ENCODE peak calls at places on chromosomes 2 and 18, in four cellular contexts. One of them, this sample, is unnamed. For H4K20me1, the result is how much of the 10 kb centered on the place peaks cover.

GRCh38 chr2:62333961-62334360 is 138.0 kb downstream of the B3GNT2 start:
- DNase-seq in K562: no peak
- DNase-seq in HepG2: no peak
- DNase-seq in HCT116: no peak
- DNase-seq in this sample: no peak

GRCh38 chr2:88165604-88166003 is 4.5 kb upstream of the THNSL2 start:
- DNase-seq in HCT116: no peak
- DNase-seq in HepG2: no peak
- DNase-seq in K562: no peak
- DNase-seq in this sample: no peak

GRCh38 chr18:68918216-68918615 is 120.3 kb downstream of the CCDC102B start:
- DNase-seq in K562: no peak
- DNase-seq in HepG2: no peak
- DNase-seq in HCT116: no peak
- DNase-seq in this sample: no peak

GRCh38 chr18:22286576-22286975 is 117.2 kb downstream of the GATA6 start:
- DNase-seq in HepG2: no peak
- DNase-seq in K562: no peak
- DNase-seq in HCT116: no peak
- DNase-seq in this sample: no peak

GRCh38 chr2:12848176-12848575 is 131.4 kb downstream of the TRIB2 start:
- DNase-seq in HepG2: no peak
- DNase-seq in HCT116: no peak
- DNase-seq in K562: no peak
- DNase-seq in this sample: no peak

GRCh38 chr2:5845798-5846197 is 153.6 kb downstream of the SOX11 start:
- DNase-seq in K562: no peak
- DNase-seq in HCT116: no peak
- DNase-seq in HepG2: no peak
- DNase-seq in this sample: no peak

GRCh38 chr18:14025306-14025940 is 106.8 kb downstream of the ZNF519 start:
- DNase-seq in K562: no peak
- DNase-seq in HCT116: no peak
- DNase-seq in HepG2: no peak
- DNase-seq in this sample: peak

GRCh38 chr2:1752751-1753150 is 8.4 kb upstream of the PXDN start:
- DNase-seq in K562: no peak
- DNase-seq in HCT116: no peak
- DNase-seq in HepG2: no peak
- DNase-seq in this sample: no peak

GRCh38 chr2:170554278-170554955 is 160.7 kb upstream of the SP5 start:
- DNase-seq in K562: no peak
- DNase-seq in HCT116: no peak
- DNase-seq in HepG2: no peak
- DNase-seq in this sample: no peak

GRCh38 chr2:105803773-105804172 is 59.1 kb downstream of the NCK2 start:
- DNase-seq in K562: no peak
- DNase-seq in HCT116: no peak
- DNase-seq in HepG2: no peak
- DNase-seq in this sample: no peak

GRCh38 chr2:241300000-241300399 is 15.5 kb downstream of the HDLBP start:
- DNase-seq in HCT116: no peak
- DNase-seq in K562: peak
- DNase-seq in HepG2: no peak
- DNase-seq in this sample: no peak

GRCh38 chr2:203579131-203579643 is 44.1 kb upstream of the RAPH1 start:
- DNase-seq in HepG2: no peak
- DNase-seq in K562: no peak
- DNase-seq in HCT116: peak
- DNase-seq in this sample: no peak

GRCh38 chr2:138329167-138329566 is 172.4 kb upstream of the SPOPL start:
- DNase-seq in HepG2: peak
- DNase-seq in K562: no peak
- DNase-seq in HCT116: no peak
- DNase-seq in this sample: no peak

GRCh38 chr2:215540646-215541045 is 104.8 kb upstream of the FN1 start:
- DNase-seq in HCT116: no peak
- DNase-seq in HepG2: no peak
- DNase-seq in K562: no peak
- DNase-seq in this sample: no peak

GRCh38 chr18:31498450-31499156 is 626 bp downstream of the DSG2 start:
- DNase-seq in HepG2: no peak
- DNase-seq in K562: no peak
- DNase-seq in HCT116: no peak
- DNase-seq in this sample: no peak

GRCh38 chr18:75827781-75828274 is 400.3 kb upstream of the SMIM21 start:
- DNase-seq in HCT116: no peak
- DNase-seq in HepG2: no peak
- DNase-seq in K562: no peak
- DNase-seq in this sample: no peak

GRCh38 chr2:128322651-128323491 is 4.2 kb upstream of the HS6ST1 start:
- DNase-seq in HepG2: no peak
- DNase-seq in HCT116: no peak
- DNase-seq in K562: no peak
- DNase-seq in this sample: no peak

GRCh38 chr2:198004921-198005829 is 200.8 kb downstream of the PLCL1 start:
- DNase-seq in HCT116: no peak
- DNase-seq in K562: no peak
- DNase-seq in HepG2: no peak
- DNase-seq in this sample: no peak

GRCh38 chr2:63058149-63058741 is 7.6 kb downstream of the OTX1 start:
- DNase-seq in K562: no peak
- DNase-seq in HepG2: no peak
- DNase-seq in HCT116: no peak
- DNase-seq in this sample: no peak

GRCh38 chr18:42706618-42707017 is 408.9 kb downstream of the RIT2 start:
- DNase-seq in HepG2: no peak
- DNase-seq in HCT116: no peak
- DNase-seq in K562: no peak
- DNase-seq in this sample: no peak

GRCh38 chr2:121976912-121977311 is 221.5 kb downstream of the TSN start:
- DNase-seq in HCT116: no peak
- DNase-seq in K562: no peak
- DNase-seq in HepG2: no peak
- DNase-seq in this sample: no peak

GRCh38 chr2:241478166-241478565 is 30.2 kb downstream of the STK25 start:
- DNase-seq in HCT116: no peak
- DNase-seq in K562: no peak
- DNase-seq in HepG2: no peak
- DNase-seq in this sample: no peak

GRCh38 chr2:112150447-112150846 is 12.3 kb downstream of the FBLN7 start:
- DNase-seq in HepG2: no peak
- DNase-seq in K562: no peak
- DNase-seq in HCT116: no peak
- DNase-seq in this sample: no peak

GRCh38 chr18:78948221-78948620 is 31.4 kb upstream of the SALL3 start:
- DNase-seq in HepG2: no peak
- DNase-seq in HCT116: no peak
- DNase-seq in K562: no peak
- DNase-seq in this sample: no peak

GRCh38 chr18:78947291-78947690 is 32.3 kb upstream of the SALL3 start:
- DNase-seq in K562: no peak
- DNase-seq in HepG2: no peak
- DNase-seq in HCT116: no peak
- DNase-seq in this sample: no peak

GRCh38 chr18:78948707-78949106 is 30.9 kb upstream of the SALL3 start:
- DNase-seq in HepG2: no peak
- DNase-seq in K562: no peak
- DNase-seq in HCT116: no peak
- DNase-seq in this sample: no peak

GRCh38 chr18:78950386-78950785 is 29.2 kb upstream of the SALL3 start:
- DNase-seq in HCT116: no peak
- DNase-seq in HepG2: no peak
- DNase-seq in K562: no peak
- DNase-seq in this sample: no peak

DNA sequence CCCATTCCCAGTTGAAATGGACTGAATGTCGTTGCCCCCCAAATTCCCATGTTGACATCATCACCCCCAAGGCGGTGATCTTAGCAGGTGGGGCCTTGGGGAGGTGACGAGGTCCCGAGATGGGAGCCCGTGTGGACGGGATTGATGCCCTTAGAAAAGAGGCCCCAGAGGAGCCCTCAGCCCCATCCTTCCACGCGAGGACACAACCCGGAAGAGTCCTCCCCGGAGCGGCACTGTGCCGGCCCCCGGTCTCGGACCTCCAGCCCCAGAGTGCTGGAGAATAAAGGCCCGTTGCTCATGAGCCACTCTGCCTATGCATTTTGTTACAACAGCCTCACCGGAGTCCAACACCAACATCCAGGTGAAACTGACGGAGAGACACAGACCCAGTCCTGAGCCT is 30.4 kb upstream of the SALL3 start:
- DNase-seq in HepG2: no peak
- DNase-seq in HCT116: no peak
- DNase-seq in K562: no peak
- DNase-seq in this sample: no peak
- TF ChIP-seq ZNF274 in HepG2: no peak
- TF ChIP-seq ZNF274 in HCT116: no peak
- TF ChIP-seq ZNF274 in K562: no peak
- TF ChIP-seq ZNF274 in this sample: no peak

GRCh38 chr2:11312770-11313471 is 31.5 kb downstream of the ROCK2 start:
- DNase-seq in K562: no peak
- DNase-seq in HCT116: no peak
- DNase-seq in HepG2: no peak
- DNase-seq in this sample: no peak
- H4K20me1 ChIP-seq in K562: under half
- H4K20me1 ChIP-seq in HCT116: under half
- H4K20me1 ChIP-seq in HepG2: half or more
- H4K20me1 ChIP-seq in this sample: under half

DNA sequence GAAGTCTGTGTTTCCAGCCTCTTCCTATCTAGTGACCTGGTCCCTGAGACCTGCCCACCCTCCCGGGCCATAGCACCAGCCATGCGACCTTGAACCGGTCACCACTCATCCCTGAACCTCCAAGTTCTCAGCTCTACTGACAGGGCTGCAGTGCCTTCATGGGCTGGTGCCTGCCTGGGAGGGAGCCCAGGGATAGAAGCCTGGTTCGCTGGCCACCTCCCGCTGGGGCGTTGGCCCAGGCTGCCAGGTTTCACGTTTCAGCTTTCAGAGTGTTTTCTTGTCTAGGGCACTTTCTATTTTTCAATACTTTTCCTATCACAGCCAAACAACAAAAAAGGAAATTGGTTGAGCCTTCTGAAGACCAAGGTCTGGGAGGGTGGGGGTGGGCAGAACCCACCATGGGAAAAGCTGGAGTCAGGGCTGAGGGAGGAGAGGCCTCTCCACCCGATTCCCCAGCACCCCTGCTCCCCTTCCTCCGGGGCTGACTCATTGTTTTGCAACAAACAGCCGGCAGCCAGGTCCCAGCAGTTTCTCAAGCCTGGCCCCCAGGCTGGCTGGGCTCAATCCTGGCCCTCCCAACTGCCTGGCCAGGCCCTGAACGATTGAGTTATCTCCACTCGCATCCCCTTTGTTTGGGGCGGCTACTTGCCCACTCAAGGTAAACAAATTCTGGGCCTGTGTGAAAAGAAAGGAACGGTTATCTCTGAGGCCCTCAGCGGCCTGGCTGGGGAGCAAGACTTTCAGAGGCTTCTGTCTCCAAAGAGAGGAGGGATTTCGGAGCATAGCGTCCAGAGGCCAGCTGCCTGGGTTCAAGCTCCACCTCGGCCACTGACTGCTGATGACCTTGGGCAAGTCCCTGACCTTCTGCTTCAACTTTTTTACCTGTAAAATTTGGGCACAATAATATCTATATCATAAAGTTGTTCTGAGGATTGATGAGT is 47.5 kb downstream of the ZFP36L2 start:
- DNase-seq in HCT116: peak
- DNase-seq in HepG2: peak
- DNase-seq in K562: peak
- DNase-seq in this sample: peak
- TF ChIP-seq ZNF274 in HCT116: no peak
- TF ChIP-seq ZNF274 in HepG2: peak
- TF ChIP-seq ZNF274 in K562: no peak
- TF ChIP-seq ZNF274 in this sample: no peak

GRCh38 chr18:36950960-36951359 is 122.0 kb downstream of the KIAA1328 start:
- DNase-seq in K562: no peak
- DNase-seq in HCT116: no peak
- DNase-seq in HepG2: no peak
- DNase-seq in this sample: no peak
- H4K20me1 ChIP-seq in K562: under half
- H4K20me1 ChIP-seq in HCT116: under half
- H4K20me1 ChIP-seq in HepG2: under half
- H4K20me1 ChIP-seq in this sample: under half

DNA sequence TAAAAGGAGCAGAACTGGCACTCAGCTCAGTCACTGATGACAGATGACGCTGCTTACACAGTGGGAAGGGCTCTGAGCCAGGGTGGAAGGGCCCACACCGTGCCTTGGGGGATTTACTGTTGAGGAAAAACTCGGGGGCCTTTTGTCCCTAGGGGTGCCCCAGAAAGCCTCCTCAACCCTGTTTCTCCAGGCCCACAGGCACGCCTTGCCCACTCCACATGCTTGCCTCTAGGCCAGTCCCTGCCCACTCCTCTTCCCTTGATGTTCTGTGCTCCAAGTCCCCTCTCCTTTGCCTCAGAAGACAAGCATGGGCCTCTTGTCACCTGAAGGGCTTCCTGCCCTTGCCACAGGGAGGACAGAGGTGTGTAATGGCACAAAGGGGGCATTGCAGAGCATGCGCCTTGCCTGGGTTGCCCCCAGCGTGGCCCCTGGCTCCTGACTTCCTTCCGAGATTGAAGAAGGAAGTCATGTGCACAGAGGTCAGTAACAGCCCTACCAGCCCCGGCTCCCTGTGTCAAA is 65.0 kb downstream of the LIPG start:
- DNase-seq in HCT116: no peak
- DNase-seq in HepG2: no peak
- DNase-seq in K562: no peak
- DNase-seq in this sample: no peak
- TF ChIP-seq ZNF274 in HCT116: no peak
- TF ChIP-seq ZNF274 in HepG2: no peak
- TF ChIP-seq ZNF274 in K562: no peak
- TF ChIP-seq ZNF274 in this sample: no peak

GRCh38 chr18:39513187-39513586 is 1947.6 kb upstream of the CELF4 start:
- DNase-seq in HCT116: no peak
- DNase-seq in HepG2: no peak
- DNase-seq in K562: no peak
- DNase-seq in this sample: no peak
- H4K20me1 ChIP-seq in HCT116: under half
- H4K20me1 ChIP-seq in HepG2: under half
- H4K20me1 ChIP-seq in K562: under half
- H4K20me1 ChIP-seq in this sample: under half

GRCh38 chr2:216849987-216850386 is 9.9 kb downstream of the TNP1 start:
- DNase-seq in HepG2: no peak
- DNase-seq in K562: peak
- DNase-seq in HCT116: no peak
- DNase-seq in this sample: no peak
- TF ChIP-seq ZNF274 in HepG2: no peak
- TF ChIP-seq ZNF274 in K562: no peak
- TF ChIP-seq ZNF274 in HCT116: no peak
- TF ChIP-seq ZNF274 in this sample: no peak

DNA sequence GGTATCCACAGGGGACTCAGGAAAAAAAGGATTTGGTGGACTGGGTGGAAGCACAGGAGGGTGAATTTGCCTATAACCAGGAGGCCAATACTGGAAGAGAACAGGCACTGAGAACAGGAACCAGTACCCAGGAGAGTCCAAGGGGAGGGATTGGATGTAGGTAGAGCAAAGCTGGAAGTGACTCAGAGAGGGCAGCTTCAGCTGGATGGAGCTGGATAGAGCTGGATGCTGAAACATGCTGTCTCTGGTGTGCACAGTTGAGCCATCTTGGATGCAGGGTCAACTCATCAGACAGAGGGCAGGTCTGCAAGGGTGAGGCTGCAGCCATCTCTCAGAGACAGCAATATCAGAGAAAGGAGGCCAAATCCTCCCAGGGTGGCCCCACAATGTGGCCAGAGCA is 134.0 kb downstream of the GALNT14 start:
- DNase-seq in K562: no peak
- DNase-seq in HCT116: no peak
- DNase-seq in HepG2: no peak
- DNase-seq in this sample: no peak
- H4K20me1 ChIP-seq in K562: under half
- H4K20me1 ChIP-seq in HCT116: under half
- H4K20me1 ChIP-seq in HepG2: under half
- H4K20me1 ChIP-seq in this sample: under half